ENCODE peak calls at places on chromosomes 2 and 18, in four cellular contexts. C is effector memory CD4-positive, alpha-beta T cell; O is GM13976; M is GM20000. L is an unnamed sample.

GRCh38 chr2:70202236-70202806 is 11.5 kb upstream of the C2orf42 start:
- DNase-seq in O (no peak), C (no peak), M (no peak), L (no peak)

GRCh38 chr2:165462433-165462832 is 7.1 kb upstream of the CSRNP3 start:
- DNase-seq in M (no peak), O (no peak), C (no peak), L (no peak)

GRCh38 chr2:205563646-205564045 is 118.7 kb upstream of the NRP2 start:
- DNase-seq in C (no peak), M (no peak), O (peak; percentile 18), L (no peak)

GRCh38 chr2:166433457-166433856 is 57.7 kb upstream of the SCN9A start:
- DNase-seq in M (no peak), O (no peak), C (no peak), L (no peak)

GRCh38 chr2:9714630-9715214 is 83.9 kb upstream of the YWHAQ start:
- DNase-seq in C (no peak), M (no peak), O (no peak), L (no peak)

GRCh38 chr18:6058941-6059340 is 163.6 kb upstream of the TMEM200C start:
- DNase-seq in O (no peak), C (no peak), M (no peak), L (no peak)

GRCh38 chr2:215644233-215644929 is 208.5 kb upstream of the FN1 start:
- DNase-seq in O (no peak), M (no peak), C (no peak), L (no peak)

GRCh38 chr2:39851691-39852110 is 72.6 kb upstream of the THUMPD2 start:
- DNase-seq in O (peak; percentile 30), M (peak; percentile 39), C (no peak), L (no peak)

GRCh38 chr2:236040600-236041328 is 127.4 kb downstream of the GBX2 start:
- DNase-seq in M (no peak), O (no peak), C (no peak), L (no peak)

GRCh38 chr2:54419855-54420550 is 36.1 kb upstream of the SPTBN1 start:
- DNase-seq in C (no peak), M (no peak), O (no peak), L (no peak)

GRCh38 chr2:20465716-20466391 is 19.0 kb downstream of the RHOB start:
- DNase-seq in M (no peak), C (no peak), O (no peak), L (no peak)

GRCh38 chr2:98085649-98086048 is 1.3 kb upstream of the VWA3B start:
- DNase-seq in C (no peak), O (no peak), M (no peak), L (no peak)

GRCh38 chr2:3635171-3636008 is 22.6 kb upstream of the ALLC start:
- DNase-seq in C (no peak), O (no peak), M (no peak), L (no peak)

GRCh38 chr2:37637985-37638384 is 33.5 kb downstream of the CDC42EP3 start:
- DNase-seq in M (no peak), O (no peak), C (no peak), L (no peak)

GRCh38 chr2:27723372-27724144 is 48.0 kb upstream of the MRPL33 start:
- DNase-seq in C (no peak), O (peak; percentile 62), M (peak; percentile 65), L (no peak)

GRCh38 chr2:170165129-170165528 is 12.8 kb upstream of the MYO3B start:
- DNase-seq in M (no peak), O (no peak), C (no peak), L (no peak)

GRCh38 chr2:216090369-216090786 is 8.7 kb downstream of the TMEM169 start:
- DNase-seq in M (peak; percentile 52), O (peak; percentile 63), C (no peak), L (no peak)

GRCh38 chr2:85399183-85399455 is 11.0 kb downstream of the CAPG start:
- DNase-seq in M (no peak), C (no peak), O (no peak), L (no peak)

GRCh38 chr18:3305354-3305762 is 43.4 kb downstream of the MYL12B start:
- DNase-seq in O (no peak), M (no peak), C (peak; percentile 35), L (peak; percentile 26)

GRCh38 chr2:217653240-217653639 is 349.6 kb downstream of the TNS1 start:
- DNase-seq in M (no peak), C (no peak), O (no peak), L (no peak)

GRCh38 chr2:103445356-103445755 is 683.5 kb downstream of the TMEM182 start:
- DNase-seq in O (no peak), M (no peak), C (no peak), L (no peak)

GRCh38 chr2:48886919-48887318 is 131.4 kb upstream of the LHCGR start:
- DNase-seq in O (no peak), M (no peak), C (no peak), L (no peak)